ENCODE peak calls at places on chromosomes 4 and X, in five cellular contexts. Y, B, M, T and K are unnamed samples. For H3K9me3, the result is how much of the 10 kb centered on the place peaks cover.

GRCh38 chr4:62899607-62900364 is 1509.5 kb downstream of the TECRL start:
- DNase-seq in B (no peak), M (no peak), T (no peak), Y (no peak), K (no peak)

GRCh38 chr4:105296672-105297071 is 150.0 kb downstream of the TET2 start:
- DNase-seq in T (no peak), B (no peak), Y (no peak), M (no peak), K (no peak)

GRCh38 chrX:71210829-71211228 is 12.2 kb upstream of the GJB1 start:
- DNase-seq in M (peak), Y (peak), B (no peak), T (no peak), K (no peak)

GRCh38 chr4:178781779-178782178 is 1339.5 kb upstream of the AGA start:
- DNase-seq in T (no peak), B (no peak), M (no peak), Y (no peak), K (no peak)

GRCh38 chr4:106208481-106209460 is 107.2 kb downstream of the TBCK start:
- DNase-seq in B (no peak), Y (no peak), M (no peak), T (no peak), K (no peak)

GRCh38 chr4:140223056-140223810 is 69.2 kb upstream of the MAML3 start:
- DNase-seq in B (no peak), Y (peak), M (peak), T (no peak), K (no peak)

GRCh38 chr4:29372971-29373370 is 1347.2 kb upstream of the PCDH7 start:
- DNase-seq in T (no peak), M (no peak), Y (no peak), B (no peak), K (no peak)

GRCh38 chrX:133495464-133496391 is 80.4 kb upstream of the GPC4 start:
- DNase-seq in Y (peak), M (peak), B (no peak), T (no peak), K (no peak)

GRCh38 chr4:137531951-137532868 is at the start of gene PCDH18:
- DNase-seq in M (peak), Y (peak), B (peak), T (peak), K (peak)

GRCh38 chrX:68939868-68940267 is 111.0 kb downstream of the EFNB1 start:
- DNase-seq in B (no peak), Y (no peak), T (no peak), M (no peak), K (no peak)

GRCh38 chr4:7266525-7267292 is 74.4 kb downstream of the SORCS2 start:
- DNase-seq in M (peak), T (no peak), Y (peak), B (no peak), K (peak)

GRCh38 chrX:12494400-12495138 is 296.6 kb upstream of the PRPS2 start:
- DNase-seq in Y (no peak), B (no peak), T (no peak), M (no peak), K (no peak)

GRCh38 chrX:27435031-27435430 is 28.1 kb downstream of the PPP4R3C start:
- DNase-seq in Y (no peak), T (no peak), M (no peak), B (no peak), K (no peak)

GRCh38 chrX:144791298-144791697 is 456.0 kb upstream of the SPANXN1 start:
- DNase-seq in M (no peak), T (no peak), B (no peak), Y (no peak), K (no peak)

GRCh38 chr4:121655320-121656268 is 41.2 kb downstream of the ANXA5 start:
- DNase-seq in Y (no peak), T (no peak), M (no peak), B (no peak), K (no peak)

GRCh38 chr4:89784686-89785227 is 52.2 kb downstream of the SNCA start:
- DNase-seq in M (no peak), B (no peak), T (no peak), Y (no peak), K (no peak)

GRCh38 chrX:45756562-45756961 is 555.9 kb upstream of the DIPK2B start:
- DNase-seq in T (peak), M (no peak), Y (no peak), B (no peak), K (no peak)
- H3K27ac ChIP-seq in T (no peak), M (peak), Y (no peak), B (no peak), K (no peak)

GRCh38 chr4:81030061-81030616 is 369 bp upstream of the BMP3 start:
- DNase-seq in T (no peak), B (no peak), M (no peak), Y (no peak), K (no peak)
- H3K4me3 ChIP-seq in T (peak), B (peak), M (peak), Y (peak), K (peak)

GRCh38 chr4:173205656-173206055 is 37.0 kb downstream of the GALNT7 start:
- DNase-seq in T (no peak), Y (no peak), B (no peak), M (no peak), K (no peak)
- H3K9me3 ChIP-seq in T (under half), Y (under half), B (under half), M (under half), K (under half)

GRCh38 chr4:130955520-130955919 is 1859.6 kb downstream of the C4orf33 start:
- DNase-seq in Y (no peak), T (no peak), M (no peak), B (no peak), K (no peak)
- H3K27ac ChIP-seq in Y (no peak), T (no peak), M (no peak), B (no peak), K (no peak)